ENCODE peak calls at places on chromosomes 12 and 14, in eight cellular contexts. K is heart left ventricle, D is tibial artery, S is mesendoderm, P is A673, A is spleen, B is MM.1S, C is transverse colon. Y is an unnamed sample. For H3K4me1, the result is how much of the 10 kb centered on the place peaks cover.

GRCh38 chr12:124737772-124738635 is 125.7 kb downstream of the SCARB1 start:
- DNase-seq in K (peak), D (peak), S (no peak), P (no peak), A (no peak), B (no peak), C (no peak), Y (no peak)

GRCh38 chr12:62859203-62859799 is 75.6 kb downstream of the PPM1H start:
- DNase-seq in K (no peak), D (no peak), S (no peak), P (no peak), A (no peak), B (no peak), C (no peak), Y (no peak)

GRCh38 chr14:34355584-34356266 is 106.3 kb downstream of the SPTSSA start:
- DNase-seq in K (peak), D (no peak), S (no peak), P (no peak), A (no peak), B (no peak), C (no peak), Y (no peak)

GRCh38 chr14:74492413-74493342 is at the start of gene NPC2:
- DNase-seq in K (no peak), D (no peak), S (no peak), P (no peak), A (no peak), B (no peak), C (no peak), Y (no peak)

GRCh38 chr14:55077155-55077554 is 25.7 kb downstream of the MAPK1IP1L start:
- DNase-seq in K (no peak), D (no peak), S (no peak), P (no peak), A (no peak), B (no peak), C (peak), Y (no peak)

GRCh38 chr14:104383088-104383805 is 196.3 kb upstream of the C14orf180 start:
- DNase-seq in K (peak), D (peak), S (no peak), P (peak), A (peak), B (no peak), C (no peak), Y (no peak)

GRCh38 chr14:106665814-106666213 is 1139.4 kb downstream of the TMEM121 start:
- DNase-seq in K (no peak), D (no peak), S (no peak), P (no peak), A (no peak), B (peak), C (no peak), Y (no peak)

GRCh38 chr14:62655161-62655560 is 390.1 kb downstream of the KCNH5 start:
- DNase-seq in K (no peak), D (no peak), S (no peak), P (peak), A (no peak), B (no peak), C (no peak), Y (no peak)

GRCh38 chr14:32925439-32925838 is 13.2 kb upstream of the NPAS3 start:
- DNase-seq in K (no peak), D (no peak), S (no peak), P (no peak), A (no peak), B (no peak), C (no peak), Y (no peak)

GRCh38 chr12:110039085-110039807 is 9.1 kb downstream of the C12orf76 start:
- DNase-seq in K (no peak), D (no peak), S (peak), P (peak), A (no peak), B (no peak), C (peak), Y (peak)

GRCh38 chr14:79568566-79568965 is 642.7 kb downstream of the DIO2 start:
- DNase-seq in K (no peak), D (no peak), S (no peak), P (no peak), A (no peak), B (no peak), C (no peak), Y (no peak)

GRCh38 chr12:76337583-76337982 is 10.6 kb downstream of the BBS10 start:
- DNase-seq in K (no peak), D (no peak), S (no peak), P (no peak), A (no peak), B (no peak), C (no peak), Y (no peak)

GRCh38 chr12:12024958-12025682 is 45.6 kb upstream of the BCL2L14 start:
- DNase-seq in K (no peak), D (no peak), S (no peak), P (no peak), A (no peak), B (peak), C (peak), Y (no peak)

GRCh38 chr14:64394973-64395633 is 7.0 kb downstream of the MTHFD1 start:
- DNase-seq in K (no peak), D (no peak), S (no peak), P (no peak), A (no peak), B (no peak), C (no peak), Y (no peak)

GRCh38 chr14:99699861-99700260 is 15.8 kb downstream of the CYP46A1 start:
- DNase-seq in K (no peak), D (no peak), S (no peak), P (no peak), A (no peak), B (no peak), C (no peak), Y (no peak)

GRCh38 chr12:132842449-132843045 is 13.9 kb upstream of the GOLGA3 start:
- DNase-seq in K (no peak), D (no peak), S (no peak), P (no peak), A (no peak), B (no peak), C (no peak), Y (no peak)

GRCh38 chr12:2094597-2094996 is 41.8 kb downstream of the CACNA1C start:
- DNase-seq in K (no peak), D (no peak), S (no peak), P (no peak), A (no peak), B (no peak), C (no peak), Y (no peak)

GRCh38 chr14:104393199-104393897 is 186.2 kb upstream of the C14orf180 start:
- DNase-seq in K (peak), D (peak), S (no peak), P (no peak), A (peak), B (no peak), C (no peak), Y (no peak)

GRCh38 chr12:3992945-3993344 is 119.7 kb upstream of the PARP11 start:
- DNase-seq in K (no peak), D (no peak), S (no peak), P (no peak), A (no peak), B (no peak), C (no peak), Y (no peak)

GRCh38 chr12:116719661-116720060 is 18.2 kb downstream of the SPRING1 start:
- DNase-seq in K (peak), D (no peak), S (no peak), P (no peak), A (no peak), B (no peak), C (no peak), Y (no peak)

GRCh38 chr12:726281-727140 is 25.9 kb upstream of the WNK1 start:
- DNase-seq in K (no peak), D (no peak), S (no peak), P (no peak), A (no peak), B (no peak), C (no peak), Y (no peak)

GRCh38 chr12:124392271-124392990 is 97.5 kb downstream of the RFLNA start:
- DNase-seq in K (peak), D (peak), S (peak), P (peak), A (peak), B (no peak), C (peak), Y (no peak)

GRCh38 chr12:50515587-50515986 is 10.8 kb downstream of the DIP2B start:
- DNase-seq in K (no peak), D (no peak), S (peak), P (no peak), A (no peak), B (no peak), C (no peak), Y (no peak)

GRCh38 chr12:91918431-91918830 is 227.2 kb downstream of the BTG1 start:
- DNase-seq in K (no peak), D (no peak), S (no peak), P (no peak), A (no peak), B (no peak), C (no peak), Y (no peak)

GRCh38 chr12:120522568-120522967 is 6.4 kb downstream of the COQ5 start:
- DNase-seq in K (no peak), D (no peak), S (no peak), P (no peak), A (no peak), B (no peak), C (no peak), Y (no peak)

GRCh38 chr14:24938593-24938992 is 111.4 kb downstream of the STXBP6 start:
- DNase-seq in K (no peak), D (no peak), S (peak), P (no peak), A (no peak), B (no peak), C (no peak), Y (no peak)

GRCh38 chr14:35866595-35867279 is 40.6 kb downstream of the BRMS1L start:
- DNase-seq in K (no peak), D (no peak), S (no peak), P (peak), A (no peak), B (no peak), C (no peak), Y (no peak)
- H3K4me1 ChIP-seq in K (under half), D (under half), S (under half), P (under half), A (under half), B (under half), C (under half), Y (under half)

GRCh38 chr12:68200854-68201253 is 24.8 kb downstream of the IL26 start:
- DNase-seq in K (no peak), D (no peak), S (no peak), P (no peak), A (no peak), B (no peak), C (no peak), Y (no peak)
- H3K4me1 ChIP-seq in K (under half), D (under half), S (under half), P (under half), A (under half), B (under half), C (under half), Y (under half)

GRCh38 chr12:111424189-111424792 is 18.6 kb downstream of the SH2B3 start:
- DNase-seq in K (peak), D (no peak), S (no peak), P (no peak), A (no peak), B (no peak), C (no peak), Y (no peak)
- H3K4me1 ChIP-seq in K (half or more), D (under half), S (under half), P (under half), A (half or more), B (under half), C (half or more), Y (under half)

GRCh38 chr12:89346741-89347324 is 5.5 kb downstream of the DUSP6 start:
- DNase-seq in K (peak), D (no peak), S (peak), P (peak), A (no peak), B (no peak), C (no peak), Y (no peak)
- H3K4me1 ChIP-seq in K (under half), D (under half), S (under half), P (under half), A (half or more), B (under half), C (half or more), Y (under half)

DNA sequence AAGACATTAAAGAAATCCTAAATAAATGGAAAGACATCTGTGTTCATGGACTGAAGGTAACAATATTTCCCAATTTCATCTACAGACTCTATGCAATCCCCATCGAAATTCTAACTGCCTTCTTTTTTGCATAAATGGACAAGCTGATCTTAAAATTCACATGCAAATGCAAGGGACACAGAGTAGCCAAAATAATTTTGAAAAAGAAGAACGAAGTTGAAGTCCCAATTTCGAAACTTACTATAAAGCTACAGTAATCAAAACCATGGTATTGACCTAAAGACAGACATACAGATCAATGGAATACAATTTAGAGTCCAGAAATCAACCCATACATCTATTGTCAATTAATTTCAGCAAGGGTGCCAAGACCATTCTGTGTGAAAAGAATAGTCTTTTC is 16.4 kb upstream of the CD27 start:
- DNase-seq in K (no peak), D (no peak), S (no peak), P (no peak), A (no peak), B (no peak), C (no peak), Y (no peak)
- H3K4me1 ChIP-seq in K (under half), D (under half), S (under half), P (under half), A (half or more), B (under half), C (under half), Y (under half)

GRCh38 chr14:98223106-98223505 is 1048.9 kb downstream of the BCL11B start:
- DNase-seq in K (no peak), D (no peak), S (no peak), P (no peak), A (no peak), B (no peak), C (no peak), Y (no peak)

GRCh38 chr14:98219638-98220037 is 1052.4 kb downstream of the BCL11B start:
- DNase-seq in K (no peak), D (no peak), S (no peak), P (no peak), A (no peak), B (no peak), C (no peak), Y (no peak)

GRCh38 chr14:98218213-98218612 is 1053.8 kb downstream of the BCL11B start:
- DNase-seq in K (no peak), D (no peak), S (peak), P (peak), A (no peak), B (no peak), C (no peak), Y (no peak)

DNA sequence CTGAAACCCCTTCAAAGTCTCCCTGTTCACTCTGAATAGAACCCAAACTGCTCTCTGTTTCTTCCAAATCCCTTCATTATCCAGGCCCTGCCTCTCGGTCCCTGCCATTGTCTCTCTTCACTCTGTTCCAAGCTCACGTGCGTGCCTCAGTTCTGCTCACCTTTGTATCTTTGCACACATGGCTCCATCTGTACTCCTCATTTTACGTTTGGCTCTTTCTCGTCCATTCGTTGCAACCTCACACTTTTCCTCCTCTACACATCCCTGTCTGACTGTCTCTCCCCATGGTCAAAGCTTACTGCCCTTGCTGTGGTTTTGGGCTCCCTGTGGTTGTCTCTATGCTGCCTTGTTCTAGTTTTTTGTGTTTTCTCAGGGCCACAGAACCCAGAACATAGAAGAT is 1054.5 kb downstream of the BCL11B start:
- DNase-seq in K (no peak), D (no peak), S (no peak), P (no peak), A (no peak), B (no peak), C (no peak), Y (no peak)
- H3K4me1 ChIP-seq in K (under half), D (under half), S (under half), P (under half), A (under half), B (under half), C (under half), Y (under half)